ENCODE peak calls at places on chromosomes 11 and 22, in eight cellular contexts. One of them, this sample, is unnamed.

GRCh38 chr22:27206001-27206746 is 548.8 kb downstream of the MIAT start:
- DNase-seq in RWPE1: no peak
- DNase-seq in astrocyte of the spinal cord: peak
- DNase-seq in neural crest cell: no peak
- DNase-seq in choroid plexus epithelial cell: peak
- DNase-seq in colonic mucosa: no peak
- DNase-seq in brain microvascular endothelial cell: peak
- DNase-seq in esophagus muscularis mucosa: no peak
- DNase-seq in this sample: no peak

GRCh38 chr11:44659641-44660040 is 67.1 kb upstream of the TSPAN18 start:
- DNase-seq in brain microvascular endothelial cell: no peak
- DNase-seq in choroid plexus epithelial cell: no peak
- DNase-seq in colonic mucosa: no peak
- DNase-seq in neural crest cell: no peak
- DNase-seq in esophagus muscularis mucosa: no peak
- DNase-seq in RWPE1: no peak
- DNase-seq in astrocyte of the spinal cord: no peak
- DNase-seq in this sample: no peak

GRCh38 chr11:29024386-29024785 is 916.2 kb downstream of the METTL15 start:
- DNase-seq in RWPE1: no peak
- DNase-seq in astrocyte of the spinal cord: peak
- DNase-seq in brain microvascular endothelial cell: peak
- DNase-seq in neural crest cell: no peak
- DNase-seq in esophagus muscularis mucosa: no peak
- DNase-seq in colonic mucosa: no peak
- DNase-seq in choroid plexus epithelial cell: no peak
- DNase-seq in this sample: no peak

GRCh38 chr11:11533751-11534150 is 88.1 kb downstream of the GALNT18 start:
- DNase-seq in brain microvascular endothelial cell: no peak
- DNase-seq in neural crest cell: no peak
- DNase-seq in colonic mucosa: no peak
- DNase-seq in RWPE1: no peak
- DNase-seq in esophagus muscularis mucosa: no peak
- DNase-seq in choroid plexus epithelial cell: no peak
- DNase-seq in astrocyte of the spinal cord: no peak
- DNase-seq in this sample: no peak

GRCh38 chr11:86660011-86660595 is 12.3 kb downstream of the ME3 start:
- DNase-seq in esophagus muscularis mucosa: no peak
- DNase-seq in astrocyte of the spinal cord: peak
- DNase-seq in brain microvascular endothelial cell: peak
- DNase-seq in neural crest cell: no peak
- DNase-seq in RWPE1: peak
- DNase-seq in choroid plexus epithelial cell: peak
- DNase-seq in colonic mucosa: no peak
- DNase-seq in this sample: no peak

GRCh38 chr22:38110863-38111852 is 674 bp upstream of the BAIAP2L2 start:
- DNase-seq in brain microvascular endothelial cell: no peak
- DNase-seq in astrocyte of the spinal cord: no peak
- DNase-seq in esophagus muscularis mucosa: no peak
- DNase-seq in RWPE1: peak
- DNase-seq in neural crest cell: no peak
- DNase-seq in colonic mucosa: peak
- DNase-seq in choroid plexus epithelial cell: no peak
- DNase-seq in this sample: no peak

GRCh38 chr22:35174398-35174797 is 82.9 kb upstream of the HMGXB4 start:
- DNase-seq in RWPE1: no peak
- DNase-seq in esophagus muscularis mucosa: no peak
- DNase-seq in brain microvascular endothelial cell: no peak
- DNase-seq in choroid plexus epithelial cell: no peak
- DNase-seq in astrocyte of the spinal cord: no peak
- DNase-seq in colonic mucosa: no peak
- DNase-seq in neural crest cell: no peak
- DNase-seq in this sample: no peak

GRCh38 chr11:116657842-116658825 is 114.7 kb downstream of the BUD13 start:
- DNase-seq in esophagus muscularis mucosa: no peak
- DNase-seq in colonic mucosa: no peak
- DNase-seq in neural crest cell: no peak
- DNase-seq in choroid plexus epithelial cell: no peak
- DNase-seq in astrocyte of the spinal cord: no peak
- DNase-seq in RWPE1: no peak
- DNase-seq in brain microvascular endothelial cell: no peak
- DNase-seq in this sample: no peak

GRCh38 chr22:19043111-19044085 is 78.8 kb downstream of the DGCR2 start:
- DNase-seq in astrocyte of the spinal cord: no peak
- DNase-seq in RWPE1: no peak
- DNase-seq in esophagus muscularis mucosa: no peak
- DNase-seq in neural crest cell: no peak
- DNase-seq in choroid plexus epithelial cell: no peak
- DNase-seq in brain microvascular endothelial cell: no peak
- DNase-seq in colonic mucosa: no peak
- DNase-seq in this sample: no peak

GRCh38 chr11:9037046-9037780 is 33.4 kb upstream of the NRIP3 start:
- DNase-seq in choroid plexus epithelial cell: no peak
- DNase-seq in colonic mucosa: no peak
- DNase-seq in RWPE1: no peak
- DNase-seq in brain microvascular endothelial cell: no peak
- DNase-seq in neural crest cell: peak
- DNase-seq in astrocyte of the spinal cord: no peak
- DNase-seq in esophagus muscularis mucosa: no peak
- DNase-seq in this sample: no peak

GRCh38 chr22:43015677-43016042 is 711 bp upstream of the PACSIN2 start:
- DNase-seq in astrocyte of the spinal cord: no peak
- DNase-seq in neural crest cell: no peak
- DNase-seq in colonic mucosa: no peak
- DNase-seq in RWPE1: no peak
- DNase-seq in brain microvascular endothelial cell: no peak
- DNase-seq in esophagus muscularis mucosa: no peak
- DNase-seq in choroid plexus epithelial cell: no peak
- DNase-seq in this sample: no peak

GRCh38 chr11:13016415-13016814 is 7.3 kb downstream of the RASSF10 start:
- DNase-seq in colonic mucosa: peak
- DNase-seq in astrocyte of the spinal cord: no peak
- DNase-seq in esophagus muscularis mucosa: peak
- DNase-seq in neural crest cell: no peak
- DNase-seq in RWPE1: no peak
- DNase-seq in brain microvascular endothelial cell: no peak
- DNase-seq in choroid plexus epithelial cell: no peak
- DNase-seq in this sample: no peak

GRCh38 chr11:95337175-95337957 is 106.4 kb upstream of the SESN3 start:
- DNase-seq in brain microvascular endothelial cell: peak
- DNase-seq in neural crest cell: peak
- DNase-seq in esophagus muscularis mucosa: peak
- DNase-seq in colonic mucosa: peak
- DNase-seq in astrocyte of the spinal cord: peak
- DNase-seq in RWPE1: peak
- DNase-seq in choroid plexus epithelial cell: peak
- DNase-seq in this sample: no peak

GRCh38 chr11:73439002-73439843 is 63.0 kb downstream of the RELT start:
- DNase-seq in RWPE1: no peak
- DNase-seq in colonic mucosa: no peak
- DNase-seq in astrocyte of the spinal cord: no peak
- DNase-seq in choroid plexus epithelial cell: no peak
- DNase-seq in esophagus muscularis mucosa: no peak
- DNase-seq in neural crest cell: no peak
- DNase-seq in brain microvascular endothelial cell: no peak
- DNase-seq in this sample: peak

GRCh38 chr11:120908521-120909181 is 115.3 kb upstream of the TBCEL start:
- DNase-seq in RWPE1: no peak
- DNase-seq in brain microvascular endothelial cell: no peak
- DNase-seq in esophagus muscularis mucosa: no peak
- DNase-seq in colonic mucosa: no peak
- DNase-seq in astrocyte of the spinal cord: no peak
- DNase-seq in choroid plexus epithelial cell: peak
- DNase-seq in neural crest cell: no peak
- DNase-seq in this sample: no peak

GRCh38 chr22:45210577-45211431 is 29.9 kb downstream of the KIAA0930 start:
- DNase-seq in choroid plexus epithelial cell: no peak
- DNase-seq in astrocyte of the spinal cord: no peak
- DNase-seq in RWPE1: no peak
- DNase-seq in colonic mucosa: no peak
- DNase-seq in esophagus muscularis mucosa: no peak
- DNase-seq in brain microvascular endothelial cell: no peak
- DNase-seq in neural crest cell: no peak
- DNase-seq in this sample: peak

GRCh38 chr11:69700278-69701140 is 3.3 kb downstream of the FGF19 start:
- DNase-seq in astrocyte of the spinal cord: peak
- DNase-seq in RWPE1: no peak
- DNase-seq in colonic mucosa: no peak
- DNase-seq in choroid plexus epithelial cell: peak
- DNase-seq in esophagus muscularis mucosa: no peak
- DNase-seq in neural crest cell: no peak
- DNase-seq in brain microvascular endothelial cell: peak
- DNase-seq in this sample: no peak

GRCh38 chr11:16942917-16943316 is 71.3 kb downstream of the PLEKHA7 start:
- DNase-seq in brain microvascular endothelial cell: no peak
- DNase-seq in colonic mucosa: no peak
- DNase-seq in choroid plexus epithelial cell: no peak
- DNase-seq in astrocyte of the spinal cord: no peak
- DNase-seq in RWPE1: no peak
- DNase-seq in neural crest cell: no peak
- DNase-seq in esophagus muscularis mucosa: no peak
- DNase-seq in this sample: no peak

GRCh38 chr11:2890466-2891241 is 5.1 kb upstream of the CDKN1C start:
- DNase-seq in colonic mucosa: peak
- DNase-seq in RWPE1: no peak
- DNase-seq in brain microvascular endothelial cell: no peak
- DNase-seq in neural crest cell: no peak
- DNase-seq in astrocyte of the spinal cord: peak
- DNase-seq in choroid plexus epithelial cell: peak
- DNase-seq in esophagus muscularis mucosa: no peak
- DNase-seq in this sample: no peak

GRCh38 chr11:82533628-82534353 is 199.9 kb downstream of the FAM181B start:
- DNase-seq in brain microvascular endothelial cell: no peak
- DNase-seq in neural crest cell: no peak
- DNase-seq in RWPE1: no peak
- DNase-seq in choroid plexus epithelial cell: no peak
- DNase-seq in astrocyte of the spinal cord: no peak
- DNase-seq in colonic mucosa: no peak
- DNase-seq in esophagus muscularis mucosa: no peak
- DNase-seq in this sample: no peak
- TF ChIP-seq CTCF in brain microvascular endothelial cell: no peak
- TF ChIP-seq CTCF in neural crest cell: no peak
- TF ChIP-seq CTCF in RWPE1: no peak
- TF ChIP-seq CTCF in choroid plexus epithelial cell: no peak
- TF ChIP-seq CTCF in astrocyte of the spinal cord: no peak
- TF ChIP-seq CTCF in colonic mucosa: no peak
- TF ChIP-seq CTCF in esophagus muscularis mucosa: no peak
- TF ChIP-seq CTCF in this sample: no peak

GRCh38 chr11:76459846-76460245 is 15.0 kb downstream of the EMSY start:
- DNase-seq in RWPE1: no peak
- DNase-seq in brain microvascular endothelial cell: no peak
- DNase-seq in esophagus muscularis mucosa: no peak
- DNase-seq in astrocyte of the spinal cord: no peak
- DNase-seq in colonic mucosa: no peak
- DNase-seq in choroid plexus epithelial cell: no peak
- DNase-seq in neural crest cell: no peak
- DNase-seq in this sample: no peak

GRCh38 chr11:76462317-76462716 is 17.5 kb downstream of the EMSY start:
- DNase-seq in colonic mucosa: no peak
- DNase-seq in astrocyte of the spinal cord: no peak
- DNase-seq in RWPE1: no peak
- DNase-seq in neural crest cell: no peak
- DNase-seq in choroid plexus epithelial cell: no peak
- DNase-seq in brain microvascular endothelial cell: no peak
- DNase-seq in esophagus muscularis mucosa: no peak
- DNase-seq in this sample: no peak

GRCh38 chr11:76455931-76456330 is 11.1 kb downstream of the EMSY start:
- DNase-seq in choroid plexus epithelial cell: no peak
- DNase-seq in colonic mucosa: no peak
- DNase-seq in astrocyte of the spinal cord: no peak
- DNase-seq in brain microvascular endothelial cell: no peak
- DNase-seq in neural crest cell: no peak
- DNase-seq in esophagus muscularis mucosa: no peak
- DNase-seq in RWPE1: no peak
- DNase-seq in this sample: no peak

GRCh38 chr11:76456571-76456970 is 11.8 kb downstream of the EMSY start:
- DNase-seq in RWPE1: no peak
- DNase-seq in colonic mucosa: no peak
- DNase-seq in neural crest cell: no peak
- DNase-seq in brain microvascular endothelial cell: no peak
- DNase-seq in astrocyte of the spinal cord: no peak
- DNase-seq in esophagus muscularis mucosa: no peak
- DNase-seq in choroid plexus epithelial cell: no peak
- DNase-seq in this sample: no peak

DNA sequence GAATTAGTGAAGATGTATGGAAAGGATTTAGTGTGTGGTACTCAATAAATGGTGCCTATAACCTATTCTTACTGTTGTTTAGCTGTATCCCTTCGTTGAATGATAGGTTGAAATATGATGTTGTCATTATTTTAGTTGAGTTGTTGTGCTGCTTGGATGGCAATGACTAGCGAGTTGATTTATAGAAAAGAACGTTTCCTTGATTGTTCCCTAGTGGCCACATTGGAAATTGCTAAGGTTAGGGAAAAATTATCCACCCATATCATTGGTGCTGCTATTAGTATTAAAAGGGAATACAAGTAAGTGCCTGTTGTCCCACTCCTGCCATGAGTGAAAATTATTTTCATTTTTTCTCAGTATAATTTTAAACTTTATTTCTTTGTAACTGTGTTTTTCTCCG is 14.5 kb downstream of the EMSY start:
- DNase-seq in neural crest cell: no peak
- DNase-seq in esophagus muscularis mucosa: no peak
- DNase-seq in RWPE1: peak
- DNase-seq in astrocyte of the spinal cord: no peak
- DNase-seq in choroid plexus epithelial cell: no peak
- DNase-seq in brain microvascular endothelial cell: no peak
- DNase-seq in colonic mucosa: no peak
- DNase-seq in this sample: no peak
- TF ChIP-seq CTCF in neural crest cell: peak
- TF ChIP-seq CTCF in esophagus muscularis mucosa: no peak
- TF ChIP-seq CTCF in RWPE1: peak
- TF ChIP-seq CTCF in astrocyte of the spinal cord: peak
- TF ChIP-seq CTCF in choroid plexus epithelial cell: peak
- TF ChIP-seq CTCF in brain microvascular endothelial cell: peak
- TF ChIP-seq CTCF in colonic mucosa: peak
- TF ChIP-seq CTCF in this sample: peak

DNA sequence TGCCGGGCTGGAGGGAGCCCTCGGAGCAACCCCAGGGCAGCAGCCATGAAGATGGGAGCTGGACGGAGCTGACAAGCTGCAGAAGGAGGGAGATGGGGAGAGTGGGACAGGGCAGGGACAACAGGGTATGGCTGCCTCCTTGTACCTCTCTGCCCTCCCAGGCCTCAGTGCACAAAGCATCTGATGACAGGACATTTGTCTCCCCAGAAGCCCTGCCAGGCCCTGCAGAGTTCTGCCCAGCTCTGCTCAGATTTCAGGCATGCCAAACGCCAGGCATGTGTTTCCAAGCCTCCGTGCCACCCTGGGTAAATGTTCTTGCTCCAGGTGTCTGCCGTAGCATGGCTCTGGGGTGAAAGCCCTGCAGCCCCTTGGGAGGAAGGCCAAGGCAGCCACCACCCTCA is 1.1 kb upstream of the IFITM10 start:
- DNase-seq in choroid plexus epithelial cell: no peak
- DNase-seq in astrocyte of the spinal cord: no peak
- DNase-seq in RWPE1: no peak
- DNase-seq in esophagus muscularis mucosa: no peak
- DNase-seq in brain microvascular endothelial cell: no peak
- DNase-seq in colonic mucosa: no peak
- DNase-seq in neural crest cell: no peak
- DNase-seq in this sample: no peak
- TF ChIP-seq CTCF in choroid plexus epithelial cell: no peak
- TF ChIP-seq CTCF in astrocyte of the spinal cord: no peak
- TF ChIP-seq CTCF in RWPE1: no peak
- TF ChIP-seq CTCF in esophagus muscularis mucosa: no peak
- TF ChIP-seq CTCF in brain microvascular endothelial cell: no peak
- TF ChIP-seq CTCF in colonic mucosa: no peak
- TF ChIP-seq CTCF in neural crest cell: no peak
- TF ChIP-seq CTCF in this sample: no peak

GRCh38 chr22:30245985-30246901 is at the start of gene LIF:
- DNase-seq in esophagus muscularis mucosa: no peak
- DNase-seq in astrocyte of the spinal cord: peak
- DNase-seq in brain microvascular endothelial cell: peak
- DNase-seq in RWPE1: peak
- DNase-seq in neural crest cell: no peak
- DNase-seq in colonic mucosa: peak
- DNase-seq in choroid plexus epithelial cell: peak
- DNase-seq in this sample: no peak
- TF ChIP-seq CTCF in esophagus muscularis mucosa: no peak
- TF ChIP-seq CTCF in astrocyte of the spinal cord: no peak
- TF ChIP-seq CTCF in brain microvascular endothelial cell: no peak
- TF ChIP-seq CTCF in RWPE1: peak
- TF ChIP-seq CTCF in neural crest cell: no peak
- TF ChIP-seq CTCF in colonic mucosa: no peak
- TF ChIP-seq CTCF in choroid plexus epithelial cell: no peak
- TF ChIP-seq CTCF in this sample: no peak